ENCODE peak calls at places on chromosomes 3 and 15, in seven cellular contexts. Q, Y, L, B, U, H and V are unnamed samples.

GRCh38 chr15:31031471-31032064 is 40.1 kb upstream of the MTMR10 start:
- DNase-seq in H (no peak), B (no peak), Q (no peak), U (no peak), Y (no peak), L (no peak), V (no peak)

GRCh38 chr15:52789601-52790165 is 453 bp downstream of the ONECUT1 start:
- DNase-seq in Y (no peak), B (no peak), U (no peak), L (peak; percentile 18), H (no peak), Q (no peak), V (no peak)

GRCh38 chr15:79257454-79257853 is 25.1 kb upstream of the ANKRD34C start:
- DNase-seq in H (no peak), L (no peak), Y (no peak), B (no peak), Q (no peak), U (no peak), V (no peak)

GRCh38 chr3:29932662-29933316 is 651.9 kb downstream of the RBMS3 start:
- DNase-seq in Y (no peak), Q (no peak), U (no peak), L (no peak), B (no peak), H (no peak), V (no peak)

GRCh38 chr3:140022061-140022781 is 87.2 kb downstream of the CLSTN2 start:
- DNase-seq in Y (peak; percentile 44), Q (peak; percentile 55), L (peak; percentile 18), B (no peak), U (no peak), H (peak; percentile 28), V (no peak)

GRCh38 chr15:75659928-75660645 is 12.4 kb downstream of the SNX33 start:
- DNase-seq in L (peak; percentile 85), U (no peak), H (no peak), Y (no peak), B (no peak), Q (no peak), V (no peak)

GRCh38 chr15:68017221-68017620 is 36.9 kb upstream of the PIAS1 start:
- DNase-seq in L (no peak), H (no peak), Y (no peak), Q (no peak), B (no peak), U (no peak), V (no peak)

GRCh38 chr15:67509918-67510317 is 11.0 kb upstream of the C15orf61 start:
- DNase-seq in B (no peak), Q (no peak), U (no peak), Y (no peak), H (no peak), L (no peak), V (no peak)

GRCh38 chr3:10519236-10519635 is 13.8 kb upstream of the ATP2B2 start:
- DNase-seq in Y (no peak), H (no peak), Q (no peak), B (no peak), U (no peak), L (no peak), V (no peak)

GRCh38 chr3:46669191-46669999 is 24.1 kb downstream of the ALS2CL start:
- DNase-seq in B (no peak), L (no peak), Q (peak; percentile 9), H (no peak), U (peak; percentile 4), Y (no peak), V (peak; percentile 8)

GRCh38 chr3:24158756-24159155 is 213.7 kb downstream of the NR1D2 start:
- DNase-seq in Q (no peak), H (no peak), U (no peak), L (no peak), Y (no peak), B (no peak), V (no peak)

GRCh38 chr3:137295336-137295735 is 337.6 kb downstream of the IL20RB start:
- DNase-seq in U (no peak), L (no peak), Q (no peak), H (no peak), B (no peak), Y (no peak), V (no peak)

GRCh38 chr3:113952921-113953320 is 5.1 kb downstream of the ZDHHC23 start:
- DNase-seq in B (no peak), H (no peak), L (no peak), Y (no peak), U (no peak), Q (no peak), V (no peak)

GRCh38 chr15:100438570-100438969 is 90.2 kb downstream of the CERS3 start:
- DNase-seq in B (peak; percentile 18), H (peak; percentile 66), U (no peak), Q (peak; percentile 73), Y (peak; percentile 12), L (peak; percentile 75), V (peak; percentile 83)

GRCh38 chr3:122088519-122088918 is 33.4 kb downstream of the CD86 start:
- DNase-seq in H (no peak), U (no peak), L (no peak), B (no peak), Q (no peak), Y (no peak), V (no peak)

GRCh38 chr3:122688996-122689395 is 8.4 kb downstream of the PARP14 start:
- DNase-seq in B (no peak), Q (no peak), L (no peak), U (no peak), H (no peak), Y (no peak), V (no peak)

GRCh38 chr3:169241928-169242751 is 421.4 kb downstream of the MECOM start:
- DNase-seq in H (peak; percentile 36), B (no peak), Y (no peak), L (peak; percentile 6), Q (no peak), U (peak; percentile 35), V (no peak)

GRCh38 chr3:100558233-100558632 is 51.2 kb upstream of the ADGRG7 start:
- DNase-seq in Q (no peak), L (no peak), Y (no peak), H (no peak), U (no peak), B (no peak), V (no peak)

GRCh38 chr3:183884097-183884436 is 613 bp downstream of the PARL start:
- DNase-seq in Q (no peak), Y (no peak), B (no peak), H (no peak), U (no peak), L (no peak), V (no peak)

GRCh38 chr3:128710816-128711433 is 15.1 kb upstream of the RAB7A start:
- DNase-seq in Y (no peak), Q (no peak), B (no peak), U (no peak), L (no peak), H (no peak), V (no peak)

GRCh38 chr3:140384028-140384771 is 293.7 kb upstream of the TRIM42 start:
- DNase-seq in B (no peak), H (no peak), Q (peak; percentile 45), U (no peak), L (no peak), Y (no peak), V (no peak)

GRCh38 chr3:17090271-17090992 is 205.7 kb downstream of the PLCL2 start:
- DNase-seq in Q (no peak), Y (no peak), B (no peak), L (no peak), U (no peak), H (no peak), V (no peak)

GRCh38 chr15:27897481-27897880 is 201.6 kb downstream of the OCA2 start:
- DNase-seq in L (no peak), B (no peak), Q (no peak), Y (no peak), U (no peak), H (no peak), V (no peak)

GRCh38 chr3:128144512-128144911 is 8.8 kb upstream of the EEFSEC start:
- DNase-seq in L (no peak), H (no peak), B (no peak), U (no peak), Q (no peak), Y (no peak), V (no peak)